ENCODE peak calls at places on chromosome 16, in five cellular contexts. One of them, this sample, is unnamed.

GRCh38 chr16:60200161-60200560 is 1466.0 kb upstream of the GOT2 start:
- DNase-seq in hypothalamus: no peak
- DNase-seq in OCI-M1: no peak
- DNase-seq in activated naive CD4-positive, alpha-beta T cell treated with anti-CD3 and anti-CD28 coated beads, Interleukin-2, amount 10 ng/mL, durations not matched to agents 7 days and 5 days: no peak
- DNase-seq in CD4-positive, CD25-positive, alpha-beta regulatory T cell: no peak
- DNase-seq in this sample: no peak

GRCh38 chr16:15961060-15961511 is 11.7 kb downstream of the ABCC1 start:
- DNase-seq in hypothalamus: no peak
- DNase-seq in OCI-M1: peak
- DNase-seq in activated naive CD4-positive, alpha-beta T cell treated with anti-CD3 and anti-CD28 coated beads, Interleukin-2, amount 10 ng/mL, durations not matched to agents 7 days and 5 days: peak
- DNase-seq in CD4-positive, CD25-positive, alpha-beta regulatory T cell: peak
- DNase-seq in this sample: peak

GRCh38 chr16:47260496-47260895 is 116.8 kb upstream of the NETO2 start:
- DNase-seq in hypothalamus: no peak
- DNase-seq in OCI-M1: no peak
- DNase-seq in activated naive CD4-positive, alpha-beta T cell treated with anti-CD3 and anti-CD28 coated beads, Interleukin-2, amount 10 ng/mL, durations not matched to agents 7 days and 5 days: no peak
- DNase-seq in CD4-positive, CD25-positive, alpha-beta regulatory T cell: no peak
- DNase-seq in this sample: no peak

GRCh38 chr16:17776888-17777287 is 306.1 kb upstream of the XYLT1 start:
- DNase-seq in hypothalamus: no peak
- DNase-seq in OCI-M1: no peak
- DNase-seq in activated naive CD4-positive, alpha-beta T cell treated with anti-CD3 and anti-CD28 coated beads, Interleukin-2, amount 10 ng/mL, durations not matched to agents 7 days and 5 days: no peak
- DNase-seq in CD4-positive, CD25-positive, alpha-beta regulatory T cell: no peak
- DNase-seq in this sample: no peak

GRCh38 chr16:57859331-57859730 is 57.0 kb upstream of the KIFC3 start:
- DNase-seq in hypothalamus: no peak
- DNase-seq in OCI-M1: peak
- DNase-seq in activated naive CD4-positive, alpha-beta T cell treated with anti-CD3 and anti-CD28 coated beads, Interleukin-2, amount 10 ng/mL, durations not matched to agents 7 days and 5 days: no peak
- DNase-seq in CD4-positive, CD25-positive, alpha-beta regulatory T cell: no peak
- DNase-seq in this sample: no peak

GRCh38 chr16:2034695-2035430 is 8.2 kb downstream of the NHERF2 start:
- DNase-seq in hypothalamus: no peak
- DNase-seq in OCI-M1: no peak
- DNase-seq in activated naive CD4-positive, alpha-beta T cell treated with anti-CD3 and anti-CD28 coated beads, Interleukin-2, amount 10 ng/mL, durations not matched to agents 7 days and 5 days: no peak
- DNase-seq in CD4-positive, CD25-positive, alpha-beta regulatory T cell: no peak
- DNase-seq in this sample: no peak

GRCh38 chr16:47644661-47645060 is 183.5 kb downstream of the PHKB start:
- DNase-seq in hypothalamus: no peak
- DNase-seq in OCI-M1: no peak
- DNase-seq in activated naive CD4-positive, alpha-beta T cell treated with anti-CD3 and anti-CD28 coated beads, Interleukin-2, amount 10 ng/mL, durations not matched to agents 7 days and 5 days: no peak
- DNase-seq in CD4-positive, CD25-positive, alpha-beta regulatory T cell: no peak
- DNase-seq in this sample: no peak

GRCh38 chr16:2467301-2468141 is 3.6 kb upstream of the NTN3 start:
- DNase-seq in hypothalamus: no peak
- DNase-seq in OCI-M1: peak
- DNase-seq in activated naive CD4-positive, alpha-beta T cell treated with anti-CD3 and anti-CD28 coated beads, Interleukin-2, amount 10 ng/mL, durations not matched to agents 7 days and 5 days: no peak
- DNase-seq in CD4-positive, CD25-positive, alpha-beta regulatory T cell: no peak
- DNase-seq in this sample: no peak

GRCh38 chr16:2520784-2521577 is 810 bp downstream of the AMDHD2 start:
- DNase-seq in hypothalamus: no peak
- DNase-seq in OCI-M1: peak
- DNase-seq in activated naive CD4-positive, alpha-beta T cell treated with anti-CD3 and anti-CD28 coated beads, Interleukin-2, amount 10 ng/mL, durations not matched to agents 7 days and 5 days: peak
- DNase-seq in CD4-positive, CD25-positive, alpha-beta regulatory T cell: peak
- DNase-seq in this sample: peak

GRCh38 chr16:3101018-3101840 is 2.1 kb upstream of the ZSCAN10 start:
- DNase-seq in hypothalamus: no peak
- DNase-seq in OCI-M1: peak
- DNase-seq in activated naive CD4-positive, alpha-beta T cell treated with anti-CD3 and anti-CD28 coated beads, Interleukin-2, amount 10 ng/mL, durations not matched to agents 7 days and 5 days: peak
- DNase-seq in CD4-positive, CD25-positive, alpha-beta regulatory T cell: peak
- DNase-seq in this sample: peak

GRCh38 chr16:1809281-1809801 is 15.8 kb upstream of the IGFALS start:
- DNase-seq in hypothalamus: no peak
- DNase-seq in OCI-M1: no peak
- DNase-seq in activated naive CD4-positive, alpha-beta T cell treated with anti-CD3 and anti-CD28 coated beads, Interleukin-2, amount 10 ng/mL, durations not matched to agents 7 days and 5 days: no peak
- DNase-seq in CD4-positive, CD25-positive, alpha-beta regulatory T cell: no peak
- DNase-seq in this sample: no peak

GRCh38 chr16:8982816-8983215 is 19.1 kb upstream of the USP7 start:
- DNase-seq in hypothalamus: no peak
- DNase-seq in OCI-M1: no peak
- DNase-seq in activated naive CD4-positive, alpha-beta T cell treated with anti-CD3 and anti-CD28 coated beads, Interleukin-2, amount 10 ng/mL, durations not matched to agents 7 days and 5 days: no peak
- DNase-seq in CD4-positive, CD25-positive, alpha-beta regulatory T cell: no peak
- DNase-seq in this sample: no peak

GRCh38 chr16:12802661-12803060 is 1.0 kb downstream of the CPPED1 start:
- DNase-seq in hypothalamus: no peak
- DNase-seq in OCI-M1: no peak
- DNase-seq in activated naive CD4-positive, alpha-beta T cell treated with anti-CD3 and anti-CD28 coated beads, Interleukin-2, amount 10 ng/mL, durations not matched to agents 7 days and 5 days: no peak
- DNase-seq in CD4-positive, CD25-positive, alpha-beta regulatory T cell: no peak
- DNase-seq in this sample: no peak

This sample was measured in activated effector memory CD4-positive, alpha-beta T cell treated with anti-CD3 and anti-CD28 coated beads, Interleukin-2, amount 50 U/mL, for 16 hours.